ENCODE peak calls at places on chromosomes 5 and 9, in five cellular contexts. J is A549, T is mesendoderm, W is aorta, I is tibial nerve. G is an unnamed sample.
A peak's percentile ranks its signal among the peaks of the same experiment; 100 is the strongest.

GRCh38 chr9:29349050-29349449 is 1775.8 kb upstream of the C9orf72 start:
- DNase-seq in T (no peak), W (no peak), J (no peak), I (no peak), G (no peak)

GRCh38 chr5:149497357-149497756 is 53.9 kb downstream of the CSNK1A1 start:
- DNase-seq in J (no peak), T (peak; percentile 61), I (no peak), W (no peak), G (no peak)

GRCh38 chr5:112795944-112796678 is 58.4 kb downstream of the APC start:
- DNase-seq in W (no peak), J (no peak), I (no peak), T (peak; percentile 13), G (no peak)

GRCh38 chr9:36729902-36730301 is 157.2 kb downstream of the MELK start:
- DNase-seq in I (no peak), W (no peak), T (no peak), J (no peak), G (no peak)

GRCh38 chr9:114221706-114222465 is 66.5 kb downstream of the COL27A1 start:
- DNase-seq in T (no peak), J (no peak), I (no peak), W (no peak), G (no peak)

GRCh38 chr5:171207256-171207866 is 101.7 kb upstream of the TLX3 start:
- DNase-seq in J (peak; percentile 52), W (no peak), I (peak; percentile 40), T (peak; percentile 74), G (no peak)

GRCh38 chr5:180040287-180041214 is 31.0 kb downstream of the RNF130 start:
- DNase-seq in T (no peak), J (no peak), W (no peak), I (no peak), G (no peak)

GRCh38 chr9:122258886-122259415 is 5.7 kb downstream of the RBM18 start:
- DNase-seq in W (no peak), T (no peak), I (no peak), J (no peak), G (no peak)

GRCh38 chr9:92934321-92934720 is 13.0 kb upstream of the FGD3 start:
- DNase-seq in I (no peak), W (no peak), J (no peak), T (no peak), G (no peak)

GRCh38 chr9:27198175-27198574 is 89.2 kb downstream of the TEK start:
- DNase-seq in I (no peak), T (peak; percentile 38), J (no peak), W (no peak), G (no peak)

GRCh38 chr5:14414615-14415515 is 166.7 kb upstream of the OTULINL start:
- DNase-seq in T (no peak), I (no peak), J (no peak), W (no peak), G (no peak)

GRCh38 chr9:97594414-97594921 is 38.7 kb downstream of the TSTD2 start:
- DNase-seq in W (no peak), T (no peak), I (no peak), J (no peak), G (peak; percentile 80)

GRCh38 chr5:94288937-94289336 is 329.5 kb downstream of the KIAA0825 start:
- DNase-seq in I (no peak), T (no peak), W (no peak), J (no peak), G (no peak)

GRCh38 chr9:80867731-80868130 is 821.6 kb downstream of the TLE1 start:
- DNase-seq in W (no peak), I (no peak), J (no peak), T (no peak), G (no peak)

GRCh38 chr5:111296570-111296969 is 72.4 kb downstream of the CAMK4 start:
- DNase-seq in W (no peak), J (no peak), T (no peak), I (no peak), G (no peak)

GRCh38 chr5:32831630-32832029 is 120.5 kb downstream of the NPR3 start:
- DNase-seq in W (no peak), J (no peak), I (no peak), T (no peak), G (no peak)

GRCh38 chr5:132774896-132775295 is 2.1 kb downstream of the SEPTIN8 start:
- DNase-seq in T (no peak), J (no peak), W (peak; percentile 79), I (no peak), G (peak; percentile 34)

GRCh38 chr5:140794594-140795258 is at the start of gene PCDHA2:
- DNase-seq in T (peak; percentile 53), W (no peak), J (peak; percentile 13), I (no peak), G (no peak)

GRCh38 chr5:8844206-8844605 is 701.7 kb downstream of the SEMA5A start:
- DNase-seq in I (no peak), W (no peak), J (no peak), T (no peak), G (no peak)

GRCh38 chr9:92483896-92484545 is 1.7 kb upstream of the ASPN start:
- DNase-seq in I (no peak), W (no peak), J (no peak), T (no peak), G (no peak)

GRCh38 chr5:8784692-8785091 is 761.2 kb downstream of the SEMA5A start:
- DNase-seq in I (no peak), T (no peak), W (no peak), J (no peak), G (no peak)

GRCh38 chr9:106718996-106719395 is 144.0 kb upstream of the ZNF462 start:
- DNase-seq in I (no peak), W (no peak), T (no peak), J (no peak), G (no peak)

GRCh38 chr5:136174021-136174659 is 18.8 kb downstream of the SMIM32 start:
- DNase-seq in T (peak; percentile 68), J (peak; percentile 55), I (no peak), W (no peak), G (no peak)

GRCh38 chr5:150588495-150588890 is 52.0 kb upstream of the SYNPO start:
- DNase-seq in I (no peak), W (peak; percentile 26), T (no peak), J (no peak), G (no peak)

GRCh38 chr5:64680289-64680688 is 10.0 kb upstream of the SHISAL2B start:
- DNase-seq in T (peak; percentile 83), I (no peak), J (no peak), W (no peak), G (no peak)

GRCh38 chr5:173233347-173234128 is 1.5 kb downstream of the NKX2-5 start:
- DNase-seq in I (no peak), T (peak; percentile 34), J (no peak), W (peak; percentile 64), G (no peak)
- H3K4me1 ChIP-seq in I (peaks cover 56% of the 10 kb centered on the region), T (peaks cover 4% of the 10 kb centered on the region), J (peaks cover 8% of the 10 kb centered on the region), W (no peaks in the 10 kb centered on the region), G (peaks cover 2% of the 10 kb centered on the region)

GRCh38 chr9:131727184-131727785 is 12.6 kb downstream of the RAPGEF1 start:
- DNase-seq in I (no peak), J (no peak), T (peak; percentile 65), W (no peak), G (no peak)

GRCh38 chr9:131728961-131729360 is 10.9 kb downstream of the RAPGEF1 start:
- DNase-seq in T (no peak), I (no peak), W (no peak), J (no peak), G (no peak)

GRCh38 chr9:131724678-131725077 is 15.2 kb downstream of the RAPGEF1 start:
- DNase-seq in I (no peak), J (no peak), W (no peak), T (no peak), G (no peak)

GRCh38 chr9:131728546-131728910 is 11.3 kb downstream of the RAPGEF1 start:
- DNase-seq in W (no peak), T (no peak), I (no peak), J (no peak), G (no peak)

DNA sequence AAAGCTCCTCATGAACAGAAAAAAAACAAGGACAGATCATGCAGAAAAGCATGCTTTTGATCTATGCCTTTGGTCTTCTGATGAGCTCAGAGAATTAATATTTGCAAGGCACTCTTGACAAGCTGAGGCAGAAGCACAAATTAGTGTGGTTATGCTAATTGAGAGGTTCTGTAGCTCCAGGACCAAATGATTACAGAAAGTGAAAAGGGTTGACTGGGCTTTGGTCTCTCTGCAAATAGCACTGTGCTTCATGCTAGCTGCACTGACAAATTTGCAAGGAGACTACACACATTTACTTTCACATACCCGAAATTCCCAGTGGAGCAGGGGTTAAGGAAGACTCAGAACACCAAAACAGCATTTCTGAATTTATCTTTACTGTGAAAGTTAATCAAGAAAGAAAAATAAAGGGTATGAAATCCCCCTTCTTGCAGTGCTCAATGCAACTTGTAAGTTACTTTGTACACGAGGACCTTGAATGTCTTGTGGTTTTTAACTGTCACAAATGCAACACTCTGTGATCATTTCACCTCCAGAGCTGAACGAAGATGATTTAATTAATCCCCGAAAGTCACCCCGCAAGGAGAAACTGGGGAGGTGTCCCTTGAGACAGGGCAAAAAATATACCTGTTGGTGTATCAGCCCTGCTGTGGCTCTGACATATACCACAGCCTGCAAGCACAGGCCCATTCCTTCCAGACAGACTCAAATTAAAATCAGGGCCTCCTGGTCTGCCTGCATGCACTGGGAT is 11.9 kb downstream of the RAPGEF1 start:
- DNase-seq in W (no peak), J (no peak), T (peak; percentile 29), I (no peak), G (no peak)
- H3K4me3 ChIP-seq in W (no peak overlapping the region), J (no peak overlapping the region), T (no peak overlapping the region), I (no peak overlapping the region), G (no peak overlapping the region)

GRCh38 chr9:130693426-130694191 is at the start of gene EXOSC2:
- DNase-seq in T (peak; percentile 99), I (peak; percentile 97), W (peak; percentile 99), J (peak; percentile 97), G (peak; percentile 99)
- H3K27ac ChIP-seq in T (no peak within 1 kb of the TSS), I (peak within 1 kb of the TSS; percentile 83), W (peak within 1 kb of the TSS; percentile 38), J (peak within 1 kb of the TSS; percentile 88), G (peak within 1 kb of the TSS; percentile 32)

GRCh38 chr5:16456103-16456832 is 9.3 kb downstream of the ZNF622 start:
- DNase-seq in J (peak; percentile 40), W (no peak), I (peak; percentile 39), T (peak; percentile 88), G (no peak)
- H3K4me1 ChIP-seq in J (peaks cover 5% of the 10 kb centered on the region), W (peaks cover 1% of the 10 kb centered on the region), I (peaks cover 43% of the 10 kb centered on the region), T (peaks cover 2% of the 10 kb centered on the region), G (peaks cover 6% of the 10 kb centered on the region)